ENCODE peak calls at places on chromosomes 7 and 10, in nine cellular contexts. One of them, this sample, is unnamed.

GRCh38 chr7:76356823-76357222 is 2.0 kb downstream of the YWHAG start:
- DNase-seq in esophagus muscularis mucosa: no peak
- DNase-seq in K562: peak
- DNase-seq in stomach: no peak
- DNase-seq in tibial nerve: no peak
- DNase-seq in A549: no peak
- DNase-seq in HepG2: no peak
- DNase-seq in suprapubic skin: no peak
- DNase-seq in H1: no peak
- DNase-seq in this sample: peak

GRCh38 chr10:69974551-69975155 is 78.0 kb upstream of the MACROH2A2 start:
- DNase-seq in stomach: no peak
- DNase-seq in A549: no peak
- DNase-seq in esophagus muscularis mucosa: no peak
- DNase-seq in suprapubic skin: no peak
- DNase-seq in K562: no peak
- DNase-seq in H1: no peak
- DNase-seq in tibial nerve: no peak
- DNase-seq in HepG2: no peak
- DNase-seq in this sample: no peak

GRCh38 chr10:82440775-82441174 is 565.8 kb downstream of the NRG3 start:
- DNase-seq in tibial nerve: no peak
- DNase-seq in H1: no peak
- DNase-seq in K562: no peak
- DNase-seq in HepG2: no peak
- DNase-seq in stomach: no peak
- DNase-seq in suprapubic skin: no peak
- DNase-seq in esophagus muscularis mucosa: no peak
- DNase-seq in A549: no peak
- DNase-seq in this sample: no peak

GRCh38 chr10:116132716-116133420 is 140.1 kb downstream of the GFRA1 start:
- DNase-seq in A549: no peak
- DNase-seq in K562: no peak
- DNase-seq in stomach: no peak
- DNase-seq in H1: no peak
- DNase-seq in suprapubic skin: no peak
- DNase-seq in esophagus muscularis mucosa: peak
- DNase-seq in HepG2: no peak
- DNase-seq in tibial nerve: no peak
- DNase-seq in this sample: no peak

GRCh38 chr7:139570626-139571025 is 47.1 kb downstream of the CLEC2L start:
- DNase-seq in tibial nerve: no peak
- DNase-seq in K562: no peak
- DNase-seq in stomach: peak
- DNase-seq in esophagus muscularis mucosa: no peak
- DNase-seq in A549: no peak
- DNase-seq in suprapubic skin: peak
- DNase-seq in HepG2: no peak
- DNase-seq in H1: no peak
- DNase-seq in this sample: no peak

GRCh38 chr10:73251683-73252444 is 580 bp downstream of the MRPS16 start:
- DNase-seq in suprapubic skin: no peak
- DNase-seq in tibial nerve: no peak
- DNase-seq in H1: no peak
- DNase-seq in esophagus muscularis mucosa: peak
- DNase-seq in stomach: no peak
- DNase-seq in A549: peak
- DNase-seq in HepG2: peak
- DNase-seq in K562: peak
- DNase-seq in this sample: peak

GRCh38 chr10:77069020-77069419 is 568.6 kb downstream of the KCNMA1 start:
- DNase-seq in stomach: no peak
- DNase-seq in H1: no peak
- DNase-seq in HepG2: no peak
- DNase-seq in tibial nerve: no peak
- DNase-seq in A549: no peak
- DNase-seq in esophagus muscularis mucosa: peak
- DNase-seq in K562: no peak
- DNase-seq in suprapubic skin: no peak
- DNase-seq in this sample: no peak

GRCh38 chr7:66307591-66308215 is 102.6 kb downstream of the TPST1 start:
- DNase-seq in suprapubic skin: no peak
- DNase-seq in K562: no peak
- DNase-seq in H1: no peak
- DNase-seq in A549: no peak
- DNase-seq in HepG2: peak
- DNase-seq in esophagus muscularis mucosa: no peak
- DNase-seq in tibial nerve: no peak
- DNase-seq in stomach: peak
- DNase-seq in this sample: no peak

GRCh38 chr7:29878081-29878688 is 71.9 kb downstream of the WIPF3 start:
- DNase-seq in HepG2: peak
- DNase-seq in esophagus muscularis mucosa: no peak
- DNase-seq in H1: no peak
- DNase-seq in stomach: peak
- DNase-seq in A549: peak
- DNase-seq in K562: peak
- DNase-seq in suprapubic skin: no peak
- DNase-seq in tibial nerve: peak
- DNase-seq in this sample: no peak

GRCh38 chr7:45225560-45226335 is 68.2 kb downstream of the RAMP3 start:
- DNase-seq in H1: peak
- DNase-seq in K562: no peak
- DNase-seq in suprapubic skin: no peak
- DNase-seq in tibial nerve: no peak
- DNase-seq in esophagus muscularis mucosa: peak
- DNase-seq in HepG2: no peak
- DNase-seq in A549: no peak
- DNase-seq in stomach: no peak
- DNase-seq in this sample: no peak

GRCh38 chr7:128104109-128104742 is 73.0 kb upstream of the LRRC4 start:
- DNase-seq in HepG2: no peak
- DNase-seq in tibial nerve: no peak
- DNase-seq in stomach: no peak
- DNase-seq in K562: no peak
- DNase-seq in esophagus muscularis mucosa: no peak
- DNase-seq in A549: no peak
- DNase-seq in H1: no peak
- DNase-seq in suprapubic skin: no peak
- DNase-seq in this sample: no peak

GRCh38 chr7:131226116-131226562 is 101.5 kb upstream of the MKLN1 start:
- DNase-seq in tibial nerve: no peak
- DNase-seq in suprapubic skin: no peak
- DNase-seq in K562: no peak
- DNase-seq in H1: no peak
- DNase-seq in HepG2: peak
- DNase-seq in esophagus muscularis mucosa: peak
- DNase-seq in A549: no peak
- DNase-seq in stomach: no peak
- DNase-seq in this sample: no peak

GRCh38 chr10:94315975-94316464 is 46.7 kb downstream of the NOC3L start:
- DNase-seq in stomach: no peak
- DNase-seq in tibial nerve: no peak
- DNase-seq in HepG2: peak
- DNase-seq in H1: no peak
- DNase-seq in suprapubic skin: no peak
- DNase-seq in esophagus muscularis mucosa: no peak
- DNase-seq in A549: no peak
- DNase-seq in K562: no peak
- DNase-seq in this sample: no peak

DNA sequence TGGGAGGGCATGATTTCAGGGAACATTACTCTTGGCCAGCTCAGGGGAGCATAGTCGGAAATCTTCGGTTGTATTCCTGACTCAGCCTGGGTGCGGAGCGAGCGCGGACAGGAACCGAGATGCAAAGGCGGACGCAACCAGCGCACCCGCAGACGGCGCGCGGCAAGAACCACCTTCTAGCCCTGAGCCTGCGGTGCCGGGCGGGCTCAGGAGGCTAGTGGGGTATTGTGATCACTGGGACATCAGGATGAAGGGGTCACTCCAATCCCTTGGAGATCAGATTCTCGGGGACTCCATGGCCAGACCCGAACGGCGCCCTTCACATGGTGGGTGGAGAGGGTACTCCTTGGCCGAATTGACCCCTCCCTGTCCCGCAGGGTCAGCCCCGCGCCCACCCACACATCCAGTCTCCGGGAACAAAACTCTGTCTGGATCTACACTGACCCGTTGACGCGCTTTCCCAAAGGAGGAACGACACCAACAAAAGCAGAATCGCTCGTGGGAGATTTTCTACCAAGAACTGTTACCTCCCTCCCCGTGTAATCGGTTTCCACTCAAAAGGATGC is 730.5 kb downstream of the ZWINT start:
- DNase-seq in esophagus muscularis mucosa: no peak
- DNase-seq in A549: no peak
- DNase-seq in K562: no peak
- DNase-seq in suprapubic skin: no peak
- DNase-seq in HepG2: no peak
- DNase-seq in stomach: no peak
- DNase-seq in tibial nerve: no peak
- DNase-seq in H1: peak
- DNase-seq in this sample: no peak
- H3K27ac ChIP-seq in esophagus muscularis mucosa: no peak
- H3K27ac ChIP-seq in A549: peak
- H3K27ac ChIP-seq in K562: no peak
- H3K27ac ChIP-seq in suprapubic skin: no peak
- H3K27ac ChIP-seq in HepG2: no peak
- H3K27ac ChIP-seq in stomach: no peak
- H3K27ac ChIP-seq in tibial nerve: peak
- H3K27ac ChIP-seq in H1: no peak
- H3K27ac ChIP-seq in this sample: no peak

GRCh38 chr10:25522294-25522693 is 347.5 kb downstream of the GPR158 start:
- DNase-seq in stomach: no peak
- DNase-seq in HepG2: no peak
- DNase-seq in A549: no peak
- DNase-seq in K562: no peak
- DNase-seq in tibial nerve: no peak
- DNase-seq in H1: no peak
- DNase-seq in suprapubic skin: no peak
- DNase-seq in esophagus muscularis mucosa: no peak
- DNase-seq in this sample: no peak
- TF ChIP-seq CTCF in stomach: no peak
- TF ChIP-seq CTCF in HepG2: no peak
- TF ChIP-seq CTCF in A549: no peak
- TF ChIP-seq CTCF in K562: no peak
- TF ChIP-seq CTCF in tibial nerve: no peak
- TF ChIP-seq CTCF in H1: no peak
- TF ChIP-seq CTCF in suprapubic skin: no peak
- TF ChIP-seq CTCF in esophagus muscularis mucosa: no peak
- TF ChIP-seq CTCF in this sample: no peak

GRCh38 chr10:92822964-92823363 is 25.4 kb upstream of the EXOC6 start:
- DNase-seq in esophagus muscularis mucosa: no peak
- DNase-seq in HepG2: no peak
- DNase-seq in tibial nerve: no peak
- DNase-seq in K562: peak
- DNase-seq in A549: no peak
- DNase-seq in stomach: no peak
- DNase-seq in H1: no peak
- DNase-seq in suprapubic skin: no peak
- DNase-seq in this sample: no peak

GRCh38 chr10:92826061-92826460 is 22.3 kb upstream of the EXOC6 start:
- DNase-seq in H1: no peak
- DNase-seq in HepG2: no peak
- DNase-seq in esophagus muscularis mucosa: no peak
- DNase-seq in tibial nerve: no peak
- DNase-seq in K562: no peak
- DNase-seq in suprapubic skin: no peak
- DNase-seq in stomach: no peak
- DNase-seq in A549: no peak
- DNase-seq in this sample: no peak

GRCh38 chr10:92826504-92826903 is 21.8 kb upstream of the EXOC6 start:
- DNase-seq in tibial nerve: no peak
- DNase-seq in HepG2: no peak
- DNase-seq in esophagus muscularis mucosa: no peak
- DNase-seq in stomach: no peak
- DNase-seq in K562: no peak
- DNase-seq in A549: no peak
- DNase-seq in H1: peak
- DNase-seq in suprapubic skin: no peak
- DNase-seq in this sample: no peak

GRCh38 chr10:92822060-92822634 is 26.2 kb upstream of the EXOC6 start:
- DNase-seq in HepG2: peak
- DNase-seq in K562: peak
- DNase-seq in tibial nerve: no peak
- DNase-seq in H1: peak
- DNase-seq in A549: peak
- DNase-seq in suprapubic skin: no peak
- DNase-seq in esophagus muscularis mucosa: no peak
- DNase-seq in stomach: no peak
- DNase-seq in this sample: no peak
- TF ChIP-seq EP300 in HepG2: no peak
- TF ChIP-seq EP300 in K562: peak
- TF ChIP-seq EP300 in tibial nerve: no peak
- TF ChIP-seq EP300 in H1: no peak
- TF ChIP-seq EP300 in A549: peak
- TF ChIP-seq EP300 in suprapubic skin: no peak
- TF ChIP-seq EP300 in esophagus muscularis mucosa: no peak
- TF ChIP-seq EP300 in stomach: no peak
- TF ChIP-seq EP300 in this sample: no peak

DNA sequence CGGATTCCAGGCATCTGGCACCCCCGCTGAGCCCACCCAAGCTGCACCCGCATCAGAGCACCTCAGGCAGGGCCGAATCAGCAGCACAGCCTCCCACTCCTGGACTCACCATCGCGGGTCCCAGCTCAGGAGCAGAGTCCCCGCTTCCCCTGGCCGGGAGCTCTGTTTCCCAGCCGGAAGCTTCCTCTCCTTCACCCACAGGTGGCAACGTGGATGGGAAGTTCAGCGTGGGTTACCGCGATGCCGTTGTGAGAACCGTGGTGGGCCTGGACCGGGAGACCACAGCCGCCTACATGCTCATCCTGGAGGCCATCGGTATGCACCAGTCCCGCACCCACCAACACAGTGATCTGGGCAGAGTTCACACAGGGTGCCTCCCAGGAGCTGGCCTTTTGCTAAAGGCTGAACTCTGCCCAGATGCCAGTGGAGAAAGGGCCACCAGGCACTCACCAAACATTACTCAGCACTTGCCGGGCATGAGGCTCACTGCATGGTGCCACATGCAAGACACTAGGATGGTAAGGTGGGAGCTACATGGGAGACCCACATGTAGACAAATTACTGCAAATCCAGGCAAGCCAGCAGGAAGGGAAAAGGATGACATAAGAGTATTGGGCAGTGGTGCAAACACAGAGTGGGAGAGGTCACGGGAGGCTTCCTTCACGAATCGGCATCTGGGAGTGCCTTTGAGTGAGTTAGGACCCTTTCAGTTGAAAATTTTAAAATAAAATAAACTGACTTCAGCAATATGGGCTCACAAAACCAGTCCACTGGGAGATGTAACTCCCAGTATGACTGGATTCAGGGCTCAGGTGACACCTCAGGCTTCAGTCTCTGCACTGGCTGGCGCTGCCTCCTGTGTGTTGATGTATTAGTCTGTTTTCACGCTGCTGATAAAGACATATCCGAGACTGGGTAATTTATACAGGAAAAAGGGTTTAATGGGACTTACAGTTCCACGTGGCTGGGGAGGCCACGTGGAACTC is 10.4 kb downstream of the C10orf105 start:
- DNase-seq in A549: no peak
- DNase-seq in stomach: no peak
- DNase-seq in suprapubic skin: no peak
- DNase-seq in HepG2: no peak
- DNase-seq in H1: no peak
- DNase-seq in esophagus muscularis mucosa: no peak
- DNase-seq in tibial nerve: no peak
- DNase-seq in K562: no peak
- DNase-seq in this sample: no peak
- H3K27ac ChIP-seq in A549: peak
- H3K27ac ChIP-seq in stomach: no peak
- H3K27ac ChIP-seq in suprapubic skin: no peak
- H3K27ac ChIP-seq in HepG2: no peak
- H3K27ac ChIP-seq in H1: no peak
- H3K27ac ChIP-seq in esophagus muscularis mucosa: no peak
- H3K27ac ChIP-seq in tibial nerve: peak
- H3K27ac ChIP-seq in K562: no peak
- H3K27ac ChIP-seq in this sample: no peak